ENCODE peak calls at places on chromosomes 16 and 17, in five cellular contexts. C is ovary, R is transverse colon, A is GM12878, H is lower leg skin. X is an unnamed sample.

GRCh38 chr16:53509906-53510703 is 7.1 kb upstream of the AKTIP start:
- DNase-seq in C (peak; percentile 54), R (peak; percentile 63), A (no peak), H (peak; percentile 94), X (peak; percentile 57)

GRCh38 chr17:43570518-43570928 is 24.4 kb upstream of the ETV4 start:
- DNase-seq in C (no peak), R (no peak), A (no peak), H (no peak), X (no peak)

GRCh38 chr16:83351846-83352245 is 455.9 kb upstream of the HSBP1 start:
- DNase-seq in C (no peak), R (no peak), A (no peak), H (no peak), X (no peak)

GRCh38 chr16:52451971-52452421 is 94.9 kb downstream of the TOX3 start:
- DNase-seq in C (no peak), R (peak; percentile 68), A (no peak), H (no peak), X (no peak)

GRCh38 chr16:26709754-26710153 is 357.0 kb upstream of the C16orf82 start:
- DNase-seq in C (no peak), R (no peak), A (no peak), H (no peak), X (no peak)

GRCh38 chr16:56336071-56336688 is 89.2 kb downstream of the AMFR start:
- DNase-seq in C (no peak), R (no peak), A (no peak), H (no peak), X (peak; percentile 86)

GRCh38 chr16:67245189-67245585 is 2.1 kb downstream of the FHOD1 start:
- DNase-seq in C (no peak), R (no peak), A (no peak), H (no peak), X (no peak)

GRCh38 chr17:82410014-82410716 is 8.0 kb upstream of the HEXD start:
- DNase-seq in C (no peak), R (no peak), A (no peak), H (no peak), X (no peak)

GRCh38 chr17:80827646-80828643 is 163.7 kb upstream of the CHMP6 start:
- DNase-seq in C (no peak), R (no peak), A (no peak), H (no peak), X (peak; percentile 41)

GRCh38 chr16:27489421-27489820 is 60.3 kb downstream of the GTF3C1 start:
- DNase-seq in C (no peak), R (no peak), A (no peak), H (no peak), X (no peak)

GRCh38 chr17:48724241-48725004 is 1.4 kb downstream of the PRAC2 start:
- DNase-seq in C (peak; percentile 74), R (peak; percentile 92), A (peak; percentile 3), H (peak; percentile 97), X (peak; percentile 43)

GRCh38 chr16:70725912-70726828 is 40.3 kb upstream of the MTSS2 start:
- DNase-seq in C (peak; percentile 72), R (peak; percentile 31), A (no peak), H (no peak), X (no peak)

GRCh38 chr17:76713765-76714164 is 3.0 kb upstream of the MXRA7 start:
- DNase-seq in C (peak; percentile 19), R (no peak), A (no peak), H (no peak), X (no peak)

GRCh38 chr16:48613061-48613957 is 3.3 kb upstream of the N4BP1 start:
- DNase-seq in C (no peak), R (peak; percentile 43), A (no peak), H (peak; percentile 61), X (no peak)

GRCh38 chr16:4283939-4284338 is 11.1 kb upstream of the TFAP4 start:
- DNase-seq in C (no peak), R (no peak), A (no peak), H (no peak), X (no peak)

GRCh38 chr16:68737046-68737729 is at the start of gene CDH1:
- DNase-seq in C (peak; percentile 28), R (peak; percentile 95), A (no peak), H (peak; percentile 92), X (no peak)

GRCh38 chr17:49252148-49252682 is 21.6 kb upstream of the PHOSPHO1 start:
- DNase-seq in C (no peak), R (no peak), A (no peak), H (no peak), X (no peak)

GRCh38 chr16:23152386-23153178 is 3.3 kb upstream of the USP31 start:
- DNase-seq in C (no peak), R (no peak), A (no peak), H (no peak), X (no peak)

GRCh38 chr16:23156946-23157460 is 7.8 kb upstream of the USP31 start:
- DNase-seq in C (no peak), R (no peak), A (no peak), H (no peak), X (no peak)

GRCh38 chr16:23158114-23158513 is 8.9 kb upstream of the USP31 start:
- DNase-seq in C (no peak), R (no peak), A (no peak), H (no peak), X (no peak)

GRCh38 chr16:23156110-23156509 is 6.9 kb upstream of the USP31 start:
- DNase-seq in C (no peak), R (no peak), A (no peak), H (no peak), X (no peak)

DNA sequence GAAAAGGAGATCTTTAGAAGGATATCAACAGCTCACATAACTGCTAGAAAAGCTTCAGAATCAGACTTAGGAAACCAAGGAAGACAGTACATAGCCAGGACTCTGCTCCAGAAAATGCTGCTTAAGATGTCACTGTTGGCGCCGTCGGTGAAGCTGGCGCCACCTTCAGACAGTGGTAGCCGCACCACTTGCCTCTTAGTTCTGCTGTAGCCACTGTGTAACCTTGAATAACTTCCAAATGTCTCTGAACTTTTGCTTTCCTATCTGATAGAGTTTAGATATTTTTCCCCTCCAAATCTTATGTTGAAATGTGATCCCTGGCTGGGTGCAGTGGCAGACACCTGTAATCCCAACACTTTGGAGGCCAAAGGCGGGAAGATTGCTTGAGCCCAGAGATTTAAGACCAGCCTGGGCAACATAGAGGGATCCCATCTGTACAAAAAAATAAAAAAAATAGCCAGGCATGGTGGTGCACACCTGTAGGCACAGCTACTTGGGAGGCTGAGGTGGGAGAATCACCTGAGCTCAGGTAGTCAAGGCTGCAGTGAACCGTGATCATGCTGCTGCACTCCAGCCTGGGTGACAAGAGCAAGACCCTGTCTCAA is 6.3 kb upstream of the USP31 start:
- DNase-seq in C (no peak), R (peak; percentile 13), A (no peak), H (no peak), X (no peak)
- TF ChIP-seq POLR2A in C (no peak), R (no peak), A (no peak), H (no peak), X (no peak)

GRCh38 chr16:10839271-10839661 is 20.7 kb upstream of the TVP23A start:
- DNase-seq in C (no peak), R (no peak), A (no peak), H (no peak), X (no peak)

GRCh38 chr16:10835281-10835931 is 16.8 kb upstream of the TVP23A start:
- DNase-seq in C (no peak), R (no peak), A (peak; percentile 84), H (no peak), X (no peak)

GRCh38 chr16:10836174-10836853 is 17.7 kb upstream of the TVP23A start:
- DNase-seq in C (no peak), R (no peak), A (no peak), H (no peak), X (no peak)

GRCh38 chr16:10838611-10839270 is 20.1 kb upstream of the TVP23A start:
- DNase-seq in C (no peak), R (no peak), A (no peak), H (no peak), X (no peak)

GRCh38 chr16:10840703-10841102 is 22.1 kb upstream of the TVP23A start:
- DNase-seq in C (no peak), R (no peak), A (no peak), H (no peak), X (no peak)
- TF ChIP-seq POLR2A in C (no peak), R (no peak), A (no peak), H (no peak), X (no peak)

DNA sequence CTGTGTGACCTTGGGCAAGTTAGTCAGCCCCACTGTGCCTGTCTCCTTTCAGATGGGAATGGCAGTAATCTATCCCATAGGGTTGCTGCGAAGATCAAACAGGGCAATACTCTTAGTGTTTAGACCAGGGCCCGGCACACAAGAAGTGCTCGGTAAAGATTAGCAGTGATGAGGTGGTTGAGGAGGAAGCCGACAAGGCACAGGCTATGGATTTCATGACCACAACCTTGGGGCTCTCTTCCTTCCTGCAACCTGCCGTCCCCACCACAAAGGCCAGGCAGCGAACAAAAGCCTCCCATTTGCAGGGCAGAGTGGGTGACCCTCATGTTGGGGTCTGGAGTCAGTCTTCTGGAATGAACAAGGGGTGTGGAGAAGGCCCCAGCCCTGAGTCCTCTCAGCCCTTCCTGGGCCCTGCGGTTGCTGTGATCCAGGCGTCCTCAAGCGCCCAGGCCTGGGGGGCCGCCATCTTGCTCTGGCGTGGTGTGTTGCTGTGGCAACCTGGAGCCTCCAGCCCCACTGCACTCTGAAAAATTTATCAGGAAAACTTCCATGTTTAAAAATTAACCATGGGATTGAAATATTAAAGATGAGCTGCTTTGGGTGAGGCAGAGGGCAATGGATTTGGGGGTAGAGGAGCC is 9.8 kb downstream of the ADAM11 start:
- DNase-seq in C (no peak), R (no peak), A (no peak), H (no peak), X (no peak)
- TF ChIP-seq POLR2A in C (no peak), R (no peak), A (no peak), H (no peak), X (no peak)

DNA sequence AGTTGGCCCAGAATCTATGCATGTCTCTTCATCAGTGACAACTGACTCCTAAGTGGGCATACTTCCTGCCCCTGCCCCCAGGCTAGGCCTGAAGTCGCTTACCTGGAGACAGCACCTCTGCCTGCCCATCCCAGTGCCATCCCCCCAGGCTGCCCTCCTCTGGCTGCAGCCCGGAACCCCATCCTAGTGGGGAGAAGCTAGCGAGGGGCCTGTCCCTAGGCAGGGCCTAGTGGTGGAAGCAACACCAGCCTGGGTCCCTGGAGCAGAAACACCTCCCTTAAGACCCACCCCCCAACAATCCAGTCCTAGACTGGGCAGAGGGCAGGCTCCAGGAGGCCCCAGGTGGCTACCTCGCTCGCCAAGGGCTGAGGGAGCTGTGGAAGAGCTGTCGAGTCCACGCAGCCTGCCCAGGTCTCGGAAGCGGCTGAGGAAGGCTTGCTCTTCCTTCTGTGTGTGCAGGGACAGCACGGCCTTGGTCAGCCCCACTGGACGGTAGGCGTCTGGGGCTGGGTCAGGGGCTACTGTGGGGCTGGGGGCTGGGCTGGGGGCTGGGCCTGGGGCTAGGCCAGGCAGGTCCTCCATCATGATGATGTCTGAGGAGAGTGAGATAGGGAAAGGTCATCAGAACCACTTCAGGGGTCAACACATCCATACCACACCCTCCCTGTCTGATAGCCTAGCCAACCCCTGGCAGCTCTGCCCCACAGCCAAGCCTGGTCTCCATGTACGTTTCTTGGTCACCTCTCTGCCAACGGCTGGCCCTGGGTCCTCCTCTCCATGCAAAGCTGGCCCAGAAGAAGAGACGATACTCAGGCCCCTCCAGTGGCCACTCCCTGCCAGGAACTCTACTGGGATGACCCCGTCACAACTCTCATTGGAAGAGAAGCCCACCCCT is 7.6 kb downstream of the PER1 start:
- DNase-seq in C (peak; percentile 31), R (no peak), A (no peak), H (no peak), X (no peak)
- TF ChIP-seq POLR2A in C (no peak), R (no peak), A (no peak), H (no peak), X (no peak)